ENCODE peak calls at places on chromosomes 4 and X, in six cellular contexts. One of them, this sample, is unnamed.

GRCh38 chr4:168335621-168336020 is 17.1 kb upstream of the DDX60 start:
- DNase-seq in NCI-H2029: no peak
- DNase-seq in posterior vena cava: no peak
- DNase-seq in left cardiac atrium: no peak
- DNase-seq in T-helper 1 cell: no peak
- DNase-seq in EL: no peak
- DNase-seq in this sample: no peak

GRCh38 chrX:51496501-51497291 is at the start of gene NUDT11:
- DNase-seq in NCI-H2029: no peak
- DNase-seq in posterior vena cava: peak; percentile 83
- DNase-seq in left cardiac atrium: peak; percentile 69
- DNase-seq in T-helper 1 cell: peak; percentile 4
- DNase-seq in EL: peak; percentile 60
- DNase-seq in this sample: no peak

GRCh38 chr4:119655111-119655837 is 26.7 kb upstream of the PDE5A start:
- DNase-seq in NCI-H2029: no peak
- DNase-seq in posterior vena cava: no peak
- DNase-seq in left cardiac atrium: no peak
- DNase-seq in T-helper 1 cell: no peak
- DNase-seq in EL: no peak
- DNase-seq in this sample: no peak

GRCh38 chr4:92121099-92121498 is 182.7 kb upstream of the GRID2 start:
- DNase-seq in NCI-H2029: no peak
- DNase-seq in posterior vena cava: no peak
- DNase-seq in left cardiac atrium: no peak
- DNase-seq in T-helper 1 cell: no peak
- DNase-seq in EL: no peak
- DNase-seq in this sample: no peak

GRCh38 chr4:61517144-61517543 is 317.0 kb downstream of the ADGRL3 start:
- DNase-seq in NCI-H2029: no peak
- DNase-seq in posterior vena cava: no peak
- DNase-seq in left cardiac atrium: no peak
- DNase-seq in T-helper 1 cell: no peak
- DNase-seq in EL: no peak
- DNase-seq in this sample: no peak

GRCh38 chr4:151743894-151744293 is 16.9 kb downstream of the GATB start:
- DNase-seq in NCI-H2029: no peak
- DNase-seq in posterior vena cava: no peak
- DNase-seq in left cardiac atrium: no peak
- DNase-seq in T-helper 1 cell: no peak
- DNase-seq in EL: no peak
- DNase-seq in this sample: no peak

GRCh38 chrX:107485019-107485418 is 35.6 kb downstream of the FRMPD3 start:
- DNase-seq in NCI-H2029: no peak
- DNase-seq in posterior vena cava: no peak
- DNase-seq in left cardiac atrium: no peak
- DNase-seq in T-helper 1 cell: no peak
- DNase-seq in EL: peak; percentile 0
- DNase-seq in this sample: no peak

GRCh38 chrX:118216488-118216887 is 99.9 kb upstream of the KLHL13 start:
- DNase-seq in NCI-H2029: peak; percentile 28
- DNase-seq in posterior vena cava: no peak
- DNase-seq in left cardiac atrium: no peak
- DNase-seq in T-helper 1 cell: no peak
- DNase-seq in EL: no peak
- DNase-seq in this sample: no peak

GRCh38 chr4:182604161-182604591 is 313.0 kb downstream of the DCTD start:
- DNase-seq in NCI-H2029: peak; percentile 62
- DNase-seq in posterior vena cava: no peak
- DNase-seq in left cardiac atrium: no peak
- DNase-seq in T-helper 1 cell: no peak
- DNase-seq in EL: peak; percentile 74
- DNase-seq in this sample: no peak

GRCh38 chr4:15402974-15403373 is 24.9 kb upstream of the C1QTNF7 start:
- DNase-seq in NCI-H2029: no peak
- DNase-seq in posterior vena cava: no peak
- DNase-seq in left cardiac atrium: no peak
- DNase-seq in T-helper 1 cell: no peak
- DNase-seq in EL: no peak
- DNase-seq in this sample: no peak

GRCh38 chr4:7703669-7704068 is 236.0 kb downstream of the AFAP1 start:
- DNase-seq in NCI-H2029: peak; percentile 19
- DNase-seq in posterior vena cava: no peak
- DNase-seq in left cardiac atrium: no peak
- DNase-seq in T-helper 1 cell: no peak
- DNase-seq in EL: no peak
- DNase-seq in this sample: no peak

GRCh38 chr4:174855043-174855442 is 26.0 kb upstream of the GLRA3 start:
- DNase-seq in NCI-H2029: no peak
- DNase-seq in posterior vena cava: no peak
- DNase-seq in left cardiac atrium: no peak
- DNase-seq in T-helper 1 cell: no peak
- DNase-seq in EL: no peak
- DNase-seq in this sample: no peak

GRCh38 chr4:92791876-92792490 is 488.2 kb downstream of the GRID2 start:
- DNase-seq in NCI-H2029: peak; percentile 6
- DNase-seq in posterior vena cava: no peak
- DNase-seq in left cardiac atrium: no peak
- DNase-seq in T-helper 1 cell: no peak
- DNase-seq in EL: no peak
- DNase-seq in this sample: no peak

GRCh38 chrX:149611619-149612018 is 16.5 kb upstream of the HSFX2 start:
- DNase-seq in NCI-H2029: no peak
- DNase-seq in posterior vena cava: no peak
- DNase-seq in left cardiac atrium: no peak
- DNase-seq in T-helper 1 cell: no peak
- DNase-seq in EL: no peak
- DNase-seq in this sample: no peak

GRCh38 chrX:70508296-70508911 is 63.8 kb downstream of the DLG3 start:
- DNase-seq in NCI-H2029: peak; percentile 80
- DNase-seq in posterior vena cava: no peak
- DNase-seq in left cardiac atrium: no peak
- DNase-seq in T-helper 1 cell: no peak
- DNase-seq in EL: peak; percentile 26
- DNase-seq in this sample: no peak

GRCh38 chrX:148049441-148049840 is 68.3 kb downstream of the FMR1NB start:
- DNase-seq in NCI-H2029: no peak
- DNase-seq in posterior vena cava: no peak
- DNase-seq in left cardiac atrium: no peak
- DNase-seq in T-helper 1 cell: no peak
- DNase-seq in EL: peak; percentile 15
- DNase-seq in this sample: no peak

GRCh38 chr4:113311047-113311446 is 261.6 kb downstream of the ANK2 start:
- DNase-seq in NCI-H2029: no peak
- DNase-seq in posterior vena cava: no peak
- DNase-seq in left cardiac atrium: no peak
- DNase-seq in T-helper 1 cell: no peak
- DNase-seq in EL: no peak
- DNase-seq in this sample: no peak

GRCh38 chrX:22666441-22666840 is 333.3 kb upstream of the DDX53 start:
- DNase-seq in NCI-H2029: no peak
- DNase-seq in posterior vena cava: no peak
- DNase-seq in left cardiac atrium: no peak
- DNase-seq in T-helper 1 cell: no peak
- DNase-seq in EL: peak; percentile 13
- DNase-seq in this sample: no peak

GRCh38 chrX:112841114-112841819 is 636 bp upstream of the AMOT start:
- DNase-seq in NCI-H2029: peak; percentile 51
- DNase-seq in posterior vena cava: peak; percentile 92
- DNase-seq in left cardiac atrium: peak; percentile 87
- DNase-seq in T-helper 1 cell: peak; percentile 70
- DNase-seq in EL: no peak
- DNase-seq in this sample: peak; percentile 68

GRCh38 chr4:169341490-169341889 is 70.7 kb upstream of the SH3RF1 start:
- DNase-seq in NCI-H2029: no peak
- DNase-seq in posterior vena cava: no peak
- DNase-seq in left cardiac atrium: no peak
- DNase-seq in T-helper 1 cell: no peak
- DNase-seq in EL: peak; percentile 51
- DNase-seq in this sample: no peak

GRCh38 chr4:88600129-88600849 is 8.0 kb downstream of the HERC3 start:
- DNase-seq in NCI-H2029: no peak
- DNase-seq in posterior vena cava: no peak
- DNase-seq in left cardiac atrium: no peak
- DNase-seq in T-helper 1 cell: no peak
- DNase-seq in EL: peak; percentile 72
- DNase-seq in this sample: peak; percentile 97

GRCh38 chrX:154660506-154660905 is 7.1 kb upstream of the CTAG2 start:
- DNase-seq in NCI-H2029: no peak
- DNase-seq in posterior vena cava: no peak
- DNase-seq in left cardiac atrium: no peak
- DNase-seq in T-helper 1 cell: no peak
- DNase-seq in EL: no peak
- DNase-seq in this sample: no peak

GRCh38 chrX:98459669-98460068 is 1576.0 kb downstream of the RPA4 start:
- DNase-seq in NCI-H2029: no peak
- DNase-seq in posterior vena cava: no peak
- DNase-seq in left cardiac atrium: no peak
- DNase-seq in T-helper 1 cell: no peak
- DNase-seq in EL: no peak
- DNase-seq in this sample: no peak

GRCh38 chrX:144259054-144259453 is 375.2 kb downstream of the UBE2NL start:
- DNase-seq in NCI-H2029: no peak
- DNase-seq in posterior vena cava: no peak
- DNase-seq in left cardiac atrium: no peak
- DNase-seq in T-helper 1 cell: no peak
- DNase-seq in EL: no peak
- DNase-seq in this sample: no peak

GRCh38 chr4:36333303-36333877 is 52.0 kb downstream of the DTHD1 start:
- DNase-seq in NCI-H2029: no peak
- DNase-seq in posterior vena cava: peak; percentile 59
- DNase-seq in left cardiac atrium: no peak
- DNase-seq in T-helper 1 cell: no peak
- DNase-seq in EL: no peak
- DNase-seq in this sample: no peak

GRCh38 chrX:132858018-132858417 is 100.4 kb downstream of the HS6ST2 start:
- DNase-seq in NCI-H2029: peak; percentile 5
- DNase-seq in posterior vena cava: no peak
- DNase-seq in left cardiac atrium: no peak
- DNase-seq in T-helper 1 cell: no peak
- DNase-seq in EL: no peak
- DNase-seq in this sample: no peak

GRCh38 chr4:112633477-112634235 is 3.1 kb downstream of the ZGRF1 start:
- DNase-seq in NCI-H2029: no peak
- DNase-seq in posterior vena cava: no peak
- DNase-seq in left cardiac atrium: no peak
- DNase-seq in T-helper 1 cell: no peak
- DNase-seq in EL: peak; percentile 34
- DNase-seq in this sample: no peak

GRCh38 chr4:146522862-146523205 is 1.1 kb upstream of the SLC10A7 start:
- DNase-seq in NCI-H2029: no peak
- DNase-seq in posterior vena cava: no peak
- DNase-seq in left cardiac atrium: no peak
- DNase-seq in T-helper 1 cell: no peak
- DNase-seq in EL: peak; percentile 16
- DNase-seq in this sample: no peak

This sample was measured in LNCaP clone FGC.